ENCODE peak calls at places on chromosome 12, in four cellular contexts. N is HepG2, R is HCT116, U is GM12878. P is an unnamed sample.
A peak's percentile ranks its signal among the peaks of the same experiment; 100 is the strongest.

GRCh38 chr12:111687255-111687654 is 1.4 kb downstream of the ACAD10 start:
- DNase-seq in R (no peak), U (peak; percentile 5), N (peak; percentile 31), P (peak; percentile 7)

GRCh38 chr12:53091756-53092155 is 5.7 kb upstream of the IGFBP6 start:
- DNase-seq in R (no peak), U (no peak), N (no peak), P (no peak)

GRCh38 chr12:93361159-93361919 is 16.4 kb upstream of the NUDT4 start:
- DNase-seq in R (no peak), U (no peak), N (no peak), P (no peak)

GRCh38 chr12:110279561-110279960 is 1.5 kb upstream of the ATP2A2 start:
- DNase-seq in U (no peak), R (no peak), N (no peak), P (no peak)

GRCh38 chr12:3077572-3078081 is 448 bp downstream of the TSPAN9 start:
- DNase-seq in U (no peak), R (no peak), N (no peak), P (no peak)

GRCh38 chr12:28415755-28416154 is 225.5 kb downstream of the CCDC91 start:
- DNase-seq in R (no peak), N (no peak), U (no peak), P (peak; percentile 15)

GRCh38 chr12:115079760-115080159 is 395.8 kb upstream of the TBX3 start:
- DNase-seq in R (no peak), U (no peak), N (no peak), P (no peak)

GRCh38 chr12:79439179-79439825 is 251.5 kb downstream of the PAWR start:
- DNase-seq in U (no peak), R (no peak), N (no peak), P (peak; percentile 87)

GRCh38 chr12:128947199-128947598 is 93.9 kb downstream of the GLT1D1 start:
- DNase-seq in N (no peak), U (no peak), R (no peak), P (no peak)

GRCh38 chr12:103887738-103888137 is 42.5 kb upstream of the HSP90B1 start:
- DNase-seq in U (no peak), R (no peak), N (no peak), P (no peak)

GRCh38 chr12:8455727-8456360 is at the start of gene CLEC6A:
- DNase-seq in U (peak; percentile 9), N (no peak), R (no peak), P (no peak)

GRCh38 chr12:89073027-89073398 is 279.3 kb downstream of the DUSP6 start:
- DNase-seq in U (no peak), R (no peak), N (no peak), P (peak; percentile 91)

GRCh38 chr12:110893956-110894355 is 26.4 kb downstream of the MYL2 start:
- DNase-seq in N (no peak), R (no peak), U (no peak), P (no peak)

GRCh38 chr12:126667340-126667739 is 1599.6 kb upstream of the TMEM132C start:
- DNase-seq in N (no peak), R (no peak), U (no peak), P (no peak)

GRCh38 chr12:91687052-91688017 is 458.3 kb downstream of the BTG1 start:
- DNase-seq in U (peak; percentile 19), R (peak; percentile 23), N (no peak), P (no peak)

GRCh38 chr12:47905313-47905730 is 528 bp upstream of the VDR start:
- DNase-seq in N (no peak), U (no peak), R (no peak), P (no peak)

GRCh38 chr12:9872743-9873142 is 3.6 kb upstream of the CLEC2B start:
- DNase-seq in U (no peak), R (no peak), N (no peak), P (no peak)

GRCh38 chr12:28776913-28777312 is 372.2 kb upstream of the FAR2 start:
- DNase-seq in R (no peak), N (no peak), U (no peak), P (no peak)

GRCh38 chr12:130405332-130405731 is 67.6 kb downstream of the PIWIL1 start:
- DNase-seq in R (no peak), N (no peak), U (no peak), P (no peak)

GRCh38 chr12:111937429-111937828 is 75.5 kb downstream of the TMEM116 start:
- DNase-seq in N (no peak), U (no peak), R (no peak), P (no peak)

GRCh38 chr12:38324896-38325295 is 8.3 kb downstream of the ALG10B start:
- DNase-seq in R (no peak), N (no peak), U (no peak), P (no peak)

GRCh38 chr12:38332814-38333213 is 16.2 kb downstream of the ALG10B start:
- DNase-seq in U (no peak), R (no peak), N (no peak), P (no peak)

DNA sequence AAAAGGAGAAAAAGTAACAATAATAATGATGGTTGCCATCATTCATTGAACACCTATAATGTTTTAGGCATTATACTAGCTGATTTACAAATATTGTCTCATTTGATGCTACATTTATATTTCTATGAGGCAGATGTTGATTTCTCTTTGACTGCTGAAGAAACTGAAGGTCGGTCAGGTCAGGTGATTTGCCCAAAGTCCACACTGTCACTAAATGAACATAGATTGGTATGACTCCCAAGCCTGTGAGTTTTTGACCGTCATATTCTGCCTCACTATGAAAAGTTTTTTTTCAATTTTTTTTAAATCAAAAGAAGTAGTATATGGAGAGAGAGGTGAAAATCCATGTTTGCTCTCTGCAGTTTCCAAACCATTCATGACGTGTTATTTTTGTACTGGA is 10.8 kb downstream of the ALG10B start:
- DNase-seq in N (no peak), R (no peak), U (no peak), P (no peak)
- H3K27ac ChIP-seq in N (no peak overlapping the region), R (no peak overlapping the region), U (no peak overlapping the region), P (no peak overlapping the region)

GRCh38 chr12:106140223-106140986 is 1.7 kb upstream of the NUAK1 start:
- DNase-seq in N (no peak), R (no peak), U (no peak), P (no peak)

GRCh38 chr12:106137456-106138278 is 1.1 kb downstream of the NUAK1 start:
- DNase-seq in N (no peak), R (no peak), U (no peak), P (no peak)

GRCh38 chr12:106139422-106140141 is 828 bp upstream of the NUAK1 start:
- DNase-seq in R (peak; percentile 56), U (no peak), N (peak; percentile 52), P (peak; percentile 79)

GRCh38 chr12:106138279-106138645 is 492 bp downstream of the NUAK1 start:
- DNase-seq in R (no peak), U (no peak), N (no peak), P (no peak)

DNA sequence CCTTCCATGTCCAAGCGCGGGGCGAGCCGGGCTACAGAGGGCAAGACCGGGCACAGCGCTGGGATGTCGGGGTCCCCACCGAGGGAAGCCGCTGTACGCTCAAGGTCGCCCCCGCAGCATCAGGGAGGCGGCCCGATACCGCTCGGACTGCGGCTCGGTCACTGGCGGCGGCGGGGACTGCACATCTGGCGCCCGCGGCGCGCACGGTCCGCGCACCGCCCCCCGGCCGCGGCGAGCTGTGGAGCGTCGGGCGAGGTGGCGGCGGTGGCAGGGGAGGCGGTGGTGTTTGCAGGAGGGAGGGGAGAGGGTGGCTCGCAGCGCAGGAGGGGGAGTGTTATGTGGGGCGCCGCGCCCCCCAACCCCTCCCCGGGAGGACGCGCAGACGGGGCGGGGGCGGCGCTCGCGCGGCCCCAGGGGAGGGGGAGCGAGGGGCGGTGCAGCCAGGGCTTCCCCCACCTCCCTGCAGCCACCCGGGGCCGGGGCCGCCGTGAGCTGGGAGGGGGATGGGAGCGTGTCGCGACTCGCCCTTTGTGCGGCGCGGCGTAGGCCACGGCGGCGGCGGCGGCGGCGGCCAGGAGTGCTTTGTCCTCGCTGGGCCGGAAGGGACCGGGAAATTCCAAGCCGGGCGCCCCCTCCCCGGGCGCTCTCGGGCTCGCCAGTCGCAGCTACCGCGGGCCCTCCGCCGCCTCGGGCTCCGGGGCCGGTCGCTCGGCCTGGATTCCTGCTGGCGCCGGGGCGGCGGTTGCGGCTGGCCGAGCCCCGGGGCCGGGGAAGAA is at the start of gene NUAK1:
- DNase-seq in N (no peak), U (no peak), R (no peak), P (peak; percentile 86)
- TF ChIP-seq EZH2 in N (no peak), U (no peak), R (no peak), P (no peak)

DNA sequence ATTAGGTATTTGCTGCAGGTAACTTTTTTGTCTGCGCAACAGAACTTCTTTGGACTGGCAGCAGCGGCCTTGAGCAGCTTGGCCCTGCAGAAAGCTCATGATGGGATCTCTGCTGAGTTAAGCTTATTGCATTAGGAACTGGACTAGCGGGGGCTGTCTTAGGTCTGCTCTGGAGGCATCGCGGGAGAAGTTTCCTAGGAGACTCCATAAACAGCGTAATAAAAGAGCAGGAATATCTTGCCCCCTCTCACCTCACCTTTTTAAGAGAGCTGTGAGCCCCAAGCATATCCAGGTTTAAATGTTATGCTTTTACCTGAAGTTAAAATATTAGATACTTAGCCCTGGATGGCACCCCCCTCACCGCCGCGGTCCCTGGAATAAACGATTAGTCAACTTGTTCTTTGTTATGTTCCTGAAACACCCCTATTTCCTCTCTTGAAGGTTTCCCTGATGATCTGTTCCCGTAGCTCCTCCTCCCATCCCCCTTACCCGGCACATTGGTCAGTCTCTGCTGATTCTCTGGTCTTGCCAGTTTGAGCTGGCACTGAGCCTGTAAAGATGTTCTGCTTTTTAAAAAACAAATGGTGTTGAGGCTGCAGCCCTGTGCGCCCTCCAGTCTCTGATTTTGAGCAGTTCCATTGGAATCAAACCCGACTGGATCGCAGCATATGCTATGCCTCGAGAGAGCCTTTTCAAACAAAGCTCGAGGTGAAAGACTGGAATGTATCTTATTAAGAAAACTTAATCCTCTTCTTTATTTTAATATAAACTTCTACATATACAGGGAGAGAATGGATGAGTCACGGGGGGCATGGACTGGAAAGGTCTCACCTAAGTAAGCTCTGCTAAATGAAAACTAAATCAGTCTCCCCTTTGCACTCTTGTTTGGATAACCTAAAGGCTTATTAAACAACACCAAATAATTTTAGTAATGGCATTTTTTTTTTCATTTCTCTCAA is 1.9 kb downstream of the MLXIP start:
- DNase-seq in N (no peak), U (no peak), R (no peak), P (peak; percentile 91)
- TF ChIP-seq POLR2A in N (no peak), U (no peak), R (no peak), P (peak; percentile 80)

DNA sequence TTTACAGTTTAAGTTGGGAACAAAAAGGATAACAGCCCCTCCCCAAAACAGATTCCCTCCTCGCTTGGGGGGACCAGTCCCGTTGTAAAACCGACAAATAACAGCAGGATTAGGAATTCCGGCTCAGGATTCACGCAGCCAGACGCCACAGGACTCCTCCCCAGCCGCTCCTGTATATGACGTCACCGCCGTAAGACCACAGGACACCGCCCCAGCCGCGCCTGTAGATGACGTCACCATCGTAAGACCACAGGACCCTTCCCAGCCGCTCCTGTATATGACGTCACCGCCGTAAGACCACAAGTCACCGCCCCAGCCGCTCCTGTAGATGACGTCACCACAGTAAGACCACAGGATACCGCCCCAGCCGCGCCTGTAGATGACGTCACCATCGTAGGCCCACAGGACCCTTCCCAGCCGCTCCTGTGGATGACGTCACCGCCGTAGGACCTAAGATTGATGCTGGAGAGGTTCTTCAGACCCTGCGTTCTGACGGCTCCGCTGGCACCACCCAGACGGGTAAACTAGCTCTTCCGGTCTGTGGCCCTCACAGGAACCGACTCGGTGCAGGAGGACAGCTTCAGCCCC is 44.0 kb upstream of the FBRSL1 start:
- DNase-seq in U (no peak), R (peak; percentile 93), N (no peak), P (peak; percentile 57)
- H3K27ac ChIP-seq in U (no peak overlapping the region), R (peak overlapping the region; percentile 50), N (no peak overlapping the region), P (no peak overlapping the region)